ENCODE peak calls at places on chromosome 1, in eight cellular contexts. One of them, this sample, is unnamed.

GRCh38 chr1:31733389-31734219 is 29.8 kb upstream of the COL16A1 start:
- DNase-seq in lower lobe of right lung: no peak
- DNase-seq in fibroblast of the conjunctiva: no peak
- DNase-seq in fibroblast of pulmonary artery: no peak
- DNase-seq in RWPE1: no peak
- DNase-seq in GM23248: no peak
- DNase-seq in activated naive CD4-positive, alpha-beta T cell treated with Interleukin-2 at 50 U/mL for 16 hours: no peak
- DNase-seq in WTC11: no peak
- DNase-seq in this sample: no peak

GRCh38 chr1:218361298-218362065 is 16.3 kb downstream of the TGFB2 start:
- DNase-seq in fibroblast of pulmonary artery: peak
- DNase-seq in fibroblast of the conjunctiva: no peak
- DNase-seq in activated naive CD4-positive, alpha-beta T cell treated with Interleukin-2 at 50 U/mL for 16 hours: no peak
- DNase-seq in RWPE1: no peak
- DNase-seq in GM23248: peak
- DNase-seq in lower lobe of right lung: no peak
- DNase-seq in WTC11: no peak
- DNase-seq in this sample: peak

GRCh38 chr1:223197923-223198627 is 55.0 kb upstream of the TLR5 start:
- DNase-seq in WTC11: no peak
- DNase-seq in GM23248: no peak
- DNase-seq in fibroblast of the conjunctiva: no peak
- DNase-seq in lower lobe of right lung: no peak
- DNase-seq in RWPE1: no peak
- DNase-seq in activated naive CD4-positive, alpha-beta T cell treated with Interleukin-2 at 50 U/mL for 16 hours: no peak
- DNase-seq in fibroblast of pulmonary artery: no peak
- DNase-seq in this sample: no peak

GRCh38 chr1:16719571-16720402 is 20.5 kb upstream of the RNU1-4 start:
- DNase-seq in fibroblast of pulmonary artery: no peak
- DNase-seq in fibroblast of the conjunctiva: no peak
- DNase-seq in activated naive CD4-positive, alpha-beta T cell treated with Interleukin-2 at 50 U/mL for 16 hours: no peak
- DNase-seq in GM23248: no peak
- DNase-seq in RWPE1: no peak
- DNase-seq in lower lobe of right lung: no peak
- DNase-seq in WTC11: peak
- DNase-seq in this sample: peak

GRCh38 chr1:231590453-231591198 is 36.0 kb upstream of the DISC1 start:
- DNase-seq in activated naive CD4-positive, alpha-beta T cell treated with Interleukin-2 at 50 U/mL for 16 hours: peak
- DNase-seq in lower lobe of right lung: no peak
- DNase-seq in fibroblast of the conjunctiva: peak
- DNase-seq in RWPE1: peak
- DNase-seq in WTC11: peak
- DNase-seq in GM23248: peak
- DNase-seq in fibroblast of pulmonary artery: peak
- DNase-seq in this sample: peak

GRCh38 chr1:98342556-98342955 is 319.0 kb upstream of the SNX7 start:
- DNase-seq in RWPE1: no peak
- DNase-seq in GM23248: peak
- DNase-seq in lower lobe of right lung: no peak
- DNase-seq in activated naive CD4-positive, alpha-beta T cell treated with Interleukin-2 at 50 U/mL for 16 hours: no peak
- DNase-seq in fibroblast of the conjunctiva: no peak
- DNase-seq in fibroblast of pulmonary artery: no peak
- DNase-seq in WTC11: no peak
- DNase-seq in this sample: peak

GRCh38 chr1:232249335-232249734 is 380.6 kb downstream of the SIPA1L2 start:
- DNase-seq in fibroblast of the conjunctiva: no peak
- DNase-seq in activated naive CD4-positive, alpha-beta T cell treated with Interleukin-2 at 50 U/mL for 16 hours: no peak
- DNase-seq in RWPE1: no peak
- DNase-seq in WTC11: no peak
- DNase-seq in fibroblast of pulmonary artery: no peak
- DNase-seq in lower lobe of right lung: no peak
- DNase-seq in GM23248: no peak
- DNase-seq in this sample: no peak

GRCh38 chr1:84936116-84936810 is 43.3 kb upstream of the LPAR3 start:
- DNase-seq in RWPE1: peak
- DNase-seq in fibroblast of pulmonary artery: peak
- DNase-seq in lower lobe of right lung: no peak
- DNase-seq in fibroblast of the conjunctiva: peak
- DNase-seq in activated naive CD4-positive, alpha-beta T cell treated with Interleukin-2 at 50 U/mL for 16 hours: peak
- DNase-seq in WTC11: no peak
- DNase-seq in GM23248: peak
- DNase-seq in this sample: peak

GRCh38 chr1:1013105-1013921 is at the start of gene ISG15:
- DNase-seq in WTC11: peak
- DNase-seq in GM23248: peak
- DNase-seq in fibroblast of pulmonary artery: peak
- DNase-seq in lower lobe of right lung: peak
- DNase-seq in RWPE1: peak
- DNase-seq in activated naive CD4-positive, alpha-beta T cell treated with Interleukin-2 at 50 U/mL for 16 hours: peak
- DNase-seq in fibroblast of the conjunctiva: peak
- DNase-seq in this sample: peak

This sample was measured in endothelial cell of umbilical vein.